ENCODE peak calls at places on chromosomes 3 and 15, in six cellular contexts. G is heart right ventricle, R is Panc1, Y is mucosa of descending colon, S is left lung, I is lower leg skin. Z is an unnamed sample.

GRCh38 chr3:105747056-105747455 is 121.8 kb downstream of the CBLB start:
- DNase-seq in G (no peak), R (no peak), Y (no peak), S (no peak), I (no peak), Z (peak)

GRCh38 chr3:179865876-179866505 is 170.7 kb downstream of the PEX5L start:
- DNase-seq in G (no peak), R (no peak), Y (no peak), S (no peak), I (no peak), Z (no peak)

GRCh38 chr3:134640872-134641470 is 9.9 kb downstream of the KY start:
- DNase-seq in G (no peak), R (no peak), Y (no peak), S (no peak), I (peak), Z (peak)

GRCh38 chr3:146464005-146464595 is 5.3 kb downstream of the PLSCR2 start:
- DNase-seq in G (no peak), R (no peak), Y (no peak), S (no peak), I (no peak), Z (peak)

GRCh38 chr15:67066041-67067021 is 929 bp downstream of the SMAD3 start:
- DNase-seq in G (no peak), R (no peak), Y (peak), S (no peak), I (no peak), Z (no peak)

GRCh38 chr3:14142567-14143270 is 17.9 kb downstream of the TMEM43 start:
- DNase-seq in G (no peak), R (no peak), Y (no peak), S (no peak), I (no peak), Z (no peak)

GRCh38 chr15:23055316-23055715 is 15.9 kb upstream of the TUBGCP5 start:
- DNase-seq in G (no peak), R (no peak), Y (no peak), S (no peak), I (no peak), Z (no peak)

GRCh38 chr15:42808921-42809320 is 72.0 kb upstream of the CDAN1 start:
- DNase-seq in G (no peak), R (no peak), Y (no peak), S (no peak), I (no peak), Z (no peak)

GRCh38 chr3:133377396-133377795 is 22.5 kb upstream of the BFSP2 start:
- DNase-seq in G (no peak), R (no peak), Y (no peak), S (no peak), I (no peak), Z (peak)

GRCh38 chr3:126961191-126961790 is 21.6 kb upstream of the PLXNA1 start:
- DNase-seq in G (peak), R (no peak), Y (peak), S (peak), I (peak), Z (peak)

GRCh38 chr3:55468251-55468650 is 18.9 kb downstream of the WNT5A start:
- DNase-seq in G (no peak), R (no peak), Y (no peak), S (no peak), I (no peak), Z (no peak)

GRCh38 chr3:15497984-15498383 is 23.5 kb downstream of the COLQ start:
- DNase-seq in G (no peak), R (no peak), Y (no peak), S (no peak), I (peak), Z (no peak)

GRCh38 chr3:110459021-110459420 is 612.6 kb upstream of the NECTIN3 start:
- DNase-seq in G (no peak), R (no peak), Y (no peak), S (no peak), I (no peak), Z (peak)

GRCh38 chr3:108489776-108490175 is 20.6 kb downstream of the MYH15 start:
- DNase-seq in G (peak), R (no peak), Y (no peak), S (no peak), I (no peak), Z (peak)

GRCh38 chr15:48005921-48006541 is 114.8 kb upstream of the SLC24A5 start:
- DNase-seq in G (no peak), R (no peak), Y (no peak), S (peak), I (peak), Z (no peak)

GRCh38 chr3:106068386-106068785 is 199.6 kb upstream of the CBLB start:
- DNase-seq in G (peak), R (no peak), Y (no peak), S (no peak), I (no peak), Z (peak)

GRCh38 chr15:67142142-67143092 is 77.0 kb downstream of the SMAD3 start:
- DNase-seq in G (no peak), R (no peak), Y (no peak), S (no peak), I (no peak), Z (peak)

GRCh38 chr3:190617185-190617584 is 103.3 kb downstream of the IL1RAP start:
- DNase-seq in G (peak), R (no peak), Y (no peak), S (peak), I (no peak), Z (no peak)

GRCh38 chr3:54628888-54629368 is 298.9 kb downstream of the LRTM1 start:
- DNase-seq in G (no peak), R (no peak), Y (no peak), S (no peak), I (no peak), Z (no peak)

GRCh38 chr15:42194502-42194901 is 13.6 kb downstream of the VPS39 start:
- DNase-seq in G (no peak), R (peak), Y (no peak), S (peak), I (no peak), Z (peak)

GRCh38 chr15:55289011-55289572 is 521 bp downstream of the RAB27A start:
- DNase-seq in G (no peak), R (no peak), Y (peak), S (peak), I (peak), Z (peak)

GRCh38 chr15:80242132-80242769 is 9.8 kb downstream of the CTXND1 start:
- DNase-seq in G (no peak), R (no peak), Y (peak), S (no peak), I (peak), Z (peak)

GRCh38 chr3:118833075-118833474 is 201.6 kb downstream of the IGSF11 start:
- DNase-seq in G (no peak), R (no peak), Y (no peak), S (no peak), I (no peak), Z (no peak)

GRCh38 chr3:131868203-131868602 is 166.6 kb downstream of the CPNE4 start:
- DNase-seq in G (no peak), R (no peak), Y (no peak), S (no peak), I (no peak), Z (no peak)

GRCh38 chr3:160020057-160020711 is 31.5 kb downstream of the IL12A start:
- DNase-seq in G (no peak), R (no peak), Y (no peak), S (no peak), I (peak), Z (no peak)

GRCh38 chr3:115695081-115695480 is 71.8 kb downstream of the GAP43 start:
- DNase-seq in G (no peak), R (no peak), Y (no peak), S (no peak), I (no peak), Z (no peak)

GRCh38 chr3:179885950-179886349 is 150.8 kb downstream of the PEX5L start:
- DNase-seq in G (no peak), R (no peak), Y (no peak), S (no peak), I (no peak), Z (no peak)

GRCh38 chr15:56892651-56893348 is 25.6 kb upstream of the TCF12 start:
- DNase-seq in G (no peak), R (no peak), Y (no peak), S (no peak), I (no peak), Z (no peak)
- H3K4me3 ChIP-seq in G (no peak), R (no peak), Y (no peak), S (no peak), I (no peak), Z (no peak)

GRCh38 chr3:49027634-49028033 is 1.6 kb downstream of the IMPDH2 start:
- DNase-seq in G (no peak), R (no peak), Y (peak), S (no peak), I (no peak), Z (no peak)

GRCh38 chr3:49029563-49029884 is 326 bp upstream of the IMPDH2 start:
- DNase-seq in G (no peak), R (no peak), Y (no peak), S (no peak), I (no peak), Z (no peak)

GRCh38 chr3:49028298-49028672 is 913 bp downstream of the IMPDH2 start:
- DNase-seq in G (no peak), R (no peak), Y (no peak), S (no peak), I (no peak), Z (no peak)

GRCh38 chr3:49030331-49030730 is 1.1 kb upstream of the IMPDH2 start:
- DNase-seq in G (no peak), R (no peak), Y (no peak), S (no peak), I (no peak), Z (no peak)

GRCh38 chr3:49028673-49029562 is at the start of gene IMPDH2:
- DNase-seq in G (peak), R (peak), Y (peak), S (peak), I (peak), Z (peak)
- TF ChIP-seq CTCF in G (peak), R (no peak), Y (peak), S (no peak), I (no peak), Z (peak)

GRCh38 chr3:51974277-51974962 is 444 bp upstream of the ABHD14A start:
- DNase-seq in G (no peak), R (no peak), Y (peak), S (peak), I (peak), Z (no peak)
- H3K4me3 ChIP-seq in G (peak), R (peak), Y (peak), S (peak), I (peak), Z (peak)

GRCh38 chr15:96354731-96355560 is 24.4 kb downstream of the NR2F2 start:
- DNase-seq in G (no peak), R (no peak), Y (no peak), S (no peak), I (no peak), Z (peak)
- TF ChIP-seq CTCF in G (no peak), R (peak), Y (no peak), S (no peak), I (no peak), Z (peak)

DNA sequence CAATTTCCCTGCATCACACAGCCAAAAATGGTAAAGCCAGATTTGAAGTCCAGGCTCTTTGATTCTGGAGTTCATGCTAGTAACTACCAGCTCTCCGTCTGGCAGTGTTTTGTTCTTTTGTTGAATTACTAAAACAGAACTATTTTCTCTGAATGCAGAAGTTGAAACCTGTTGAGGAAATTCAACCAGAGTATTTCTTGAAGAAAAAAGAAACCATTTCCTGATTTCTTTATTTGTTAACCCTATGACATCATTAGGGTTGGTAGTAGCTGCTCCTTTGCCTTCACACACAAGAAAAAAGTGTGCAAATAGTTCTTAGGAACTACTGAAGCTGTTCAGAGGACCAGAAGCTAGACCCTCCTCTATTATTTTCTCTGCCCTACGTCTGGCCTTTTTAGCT is 34.4 kb downstream of the CRTC3 start:
- DNase-seq in G (no peak), R (no peak), Y (no peak), S (no peak), I (no peak), Z (no peak)
- H3K4me3 ChIP-seq in G (no peak), R (no peak), Y (no peak), S (no peak), I (no peak), Z (no peak)

DNA sequence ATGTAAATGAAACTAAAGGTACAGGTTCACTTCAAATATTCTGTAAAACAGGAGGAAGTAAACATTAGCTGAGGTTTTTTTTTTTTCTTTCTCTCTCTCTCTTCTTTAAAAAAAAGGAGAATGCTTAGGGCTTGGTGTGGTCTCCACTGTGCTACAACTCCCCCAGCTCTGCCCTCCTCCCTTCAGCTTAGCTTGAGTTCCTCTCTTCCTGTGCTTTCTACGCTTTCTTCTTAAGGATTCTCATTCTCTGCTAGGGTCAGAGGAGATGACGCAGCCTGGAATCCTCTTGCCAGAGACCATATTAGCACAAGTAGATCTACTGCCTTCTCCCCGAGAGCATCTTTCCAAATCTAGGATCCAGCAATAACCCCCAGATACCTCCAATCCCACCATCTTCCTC is 69.1 kb upstream of the SNRK start:
- DNase-seq in G (no peak), R (no peak), Y (no peak), S (no peak), I (no peak), Z (no peak)
- TF ChIP-seq CTCF in G (no peak), R (no peak), Y (no peak), S (no peak), I (no peak), Z (no peak)

DNA sequence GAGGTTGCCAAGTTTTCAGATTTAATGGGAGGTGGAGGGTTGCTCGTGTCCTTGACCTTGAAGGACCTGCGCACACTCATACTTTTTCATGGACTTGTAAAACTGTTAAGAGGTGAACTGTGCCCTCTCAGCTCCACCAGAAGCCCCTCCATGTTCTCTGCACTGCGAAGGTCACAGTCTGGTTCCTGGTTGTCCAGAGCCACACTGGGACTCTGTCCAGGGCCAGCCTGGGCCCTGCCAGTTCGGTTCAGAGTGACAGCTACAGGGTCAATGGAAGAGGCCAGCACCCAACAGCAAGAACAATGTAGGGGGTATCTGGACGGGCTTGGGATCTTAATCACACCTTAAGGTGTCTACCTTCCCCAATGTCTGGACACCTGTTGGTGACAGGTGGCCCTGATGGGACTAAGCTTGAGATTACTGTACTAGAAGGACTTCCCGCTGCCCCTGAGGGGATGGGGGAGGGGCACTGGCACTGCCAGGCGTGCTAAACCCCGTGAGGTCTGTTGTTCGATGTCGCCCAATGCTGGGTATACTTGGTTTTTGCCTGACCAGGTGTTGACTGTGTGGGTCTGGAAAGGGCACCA is 34.7 kb downstream of the GRK7 start:
- DNase-seq in G (peak), R (no peak), Y (no peak), S (no peak), I (no peak), Z (no peak)
- H3K4me3 ChIP-seq in G (peak), R (no peak), Y (no peak), S (peak), I (no peak), Z (peak)

Z was measured in fibroblast of pulmonary artery.